ENCODE peak calls at places on chromosomes 12 and 14, in four cellular contexts. One of them, this sample, is unnamed.

GRCh38 chr12:124492879-124493808 is 74.3 kb downstream of the NCOR2 start:
- DNase-seq in smooth muscle cell of the brain vasculature: no peak
- DNase-seq in breast epithelium: no peak
- DNase-seq in stimulated activated CD4-positive, alpha-beta T cell treated with anti-CD3 and anti-CD28 coated beads, Interleukin-1b, Interleukin-23, amount 100 ng/mL, for 24 hours: no peak
- DNase-seq in this sample: no peak

GRCh38 chr12:131218291-131219172 is 264.8 kb downstream of the ADGRD1 start:
- DNase-seq in stimulated activated CD4-positive, alpha-beta T cell treated with anti-CD3 and anti-CD28 coated beads, Interleukin-1b, Interleukin-23, amount 100 ng/mL, for 24 hours: no peak
- DNase-seq in breast epithelium: no peak
- DNase-seq in smooth muscle cell of the brain vasculature: no peak
- DNase-seq in this sample: no peak

GRCh38 chr14:101891471-101891870 is 72.9 kb upstream of the DYNC1H1 start:
- DNase-seq in stimulated activated CD4-positive, alpha-beta T cell treated with anti-CD3 and anti-CD28 coated beads, Interleukin-1b, Interleukin-23, amount 100 ng/mL, for 24 hours: no peak
- DNase-seq in breast epithelium: no peak
- DNase-seq in smooth muscle cell of the brain vasculature: no peak
- DNase-seq in this sample: no peak

GRCh38 chr12:124661382-124661781 is 94.0 kb upstream of the NCOR2 start:
- DNase-seq in stimulated activated CD4-positive, alpha-beta T cell treated with anti-CD3 and anti-CD28 coated beads, Interleukin-1b, Interleukin-23, amount 100 ng/mL, for 24 hours: no peak
- DNase-seq in smooth muscle cell of the brain vasculature: no peak
- DNase-seq in breast epithelium: no peak
- DNase-seq in this sample: no peak

GRCh38 chr14:102481791-102482238 is 27.8 kb downstream of the ANKRD9 start:
- DNase-seq in stimulated activated CD4-positive, alpha-beta T cell treated with anti-CD3 and anti-CD28 coated beads, Interleukin-1b, Interleukin-23, amount 100 ng/mL, for 24 hours: no peak
- DNase-seq in smooth muscle cell of the brain vasculature: no peak
- DNase-seq in breast epithelium: no peak
- DNase-seq in this sample: no peak

GRCh38 chr12:89062996-89063395 is 289.3 kb downstream of the DUSP6 start:
- DNase-seq in stimulated activated CD4-positive, alpha-beta T cell treated with anti-CD3 and anti-CD28 coated beads, Interleukin-1b, Interleukin-23, amount 100 ng/mL, for 24 hours: no peak
- DNase-seq in breast epithelium: no peak
- DNase-seq in smooth muscle cell of the brain vasculature: no peak
- DNase-seq in this sample: no peak

GRCh38 chr12:50222275-50222783 is 55.2 kb upstream of the CERS5 start:
- DNase-seq in breast epithelium: no peak
- DNase-seq in stimulated activated CD4-positive, alpha-beta T cell treated with anti-CD3 and anti-CD28 coated beads, Interleukin-1b, Interleukin-23, amount 100 ng/mL, for 24 hours: no peak
- DNase-seq in smooth muscle cell of the brain vasculature: peak; percentile 70
- DNase-seq in this sample: no peak

GRCh38 chr12:22787557-22787956 is 162.6 kb downstream of the ETNK1 start:
- DNase-seq in smooth muscle cell of the brain vasculature: no peak
- DNase-seq in stimulated activated CD4-positive, alpha-beta T cell treated with anti-CD3 and anti-CD28 coated beads, Interleukin-1b, Interleukin-23, amount 100 ng/mL, for 24 hours: no peak
- DNase-seq in breast epithelium: no peak
- DNase-seq in this sample: no peak

GRCh38 chr12:55647027-55647426 is 10.3 kb downstream of the OR10P1 start:
- DNase-seq in stimulated activated CD4-positive, alpha-beta T cell treated with anti-CD3 and anti-CD28 coated beads, Interleukin-1b, Interleukin-23, amount 100 ng/mL, for 24 hours: no peak
- DNase-seq in breast epithelium: no peak
- DNase-seq in smooth muscle cell of the brain vasculature: no peak
- DNase-seq in this sample: no peak

GRCh38 chr14:32932921-32933622 is 5.6 kb upstream of the NPAS3 start:
- DNase-seq in stimulated activated CD4-positive, alpha-beta T cell treated with anti-CD3 and anti-CD28 coated beads, Interleukin-1b, Interleukin-23, amount 100 ng/mL, for 24 hours: no peak
- DNase-seq in breast epithelium: no peak
- DNase-seq in smooth muscle cell of the brain vasculature: no peak
- DNase-seq in this sample: no peak

GRCh38 chr14:100914597-100915021 is 11.1 kb upstream of the RTL1 start:
- DNase-seq in breast epithelium: no peak
- DNase-seq in smooth muscle cell of the brain vasculature: no peak
- DNase-seq in stimulated activated CD4-positive, alpha-beta T cell treated with anti-CD3 and anti-CD28 coated beads, Interleukin-1b, Interleukin-23, amount 100 ng/mL, for 24 hours: no peak
- DNase-seq in this sample: no peak

GRCh38 chr14:67943947-67944346 is 124.4 kb downstream of the RAD51B start:
- DNase-seq in breast epithelium: peak; percentile 58
- DNase-seq in smooth muscle cell of the brain vasculature: peak; percentile 82
- DNase-seq in stimulated activated CD4-positive, alpha-beta T cell treated with anti-CD3 and anti-CD28 coated beads, Interleukin-1b, Interleukin-23, amount 100 ng/mL, for 24 hours: peak; percentile 21
- DNase-seq in this sample: no peak

GRCh38 chr14:71675902-71676291 is 256.3 kb upstream of the RGS6 start:
- DNase-seq in stimulated activated CD4-positive, alpha-beta T cell treated with anti-CD3 and anti-CD28 coated beads, Interleukin-1b, Interleukin-23, amount 100 ng/mL, for 24 hours: no peak
- DNase-seq in breast epithelium: no peak
- DNase-seq in smooth muscle cell of the brain vasculature: no peak
- DNase-seq in this sample: no peak